ENCODE peak calls at places on chromosomes 4 and X, in seven cellular contexts. G is thoracic aorta; S is cardiac muscle cell; D is A549; E is CD8-positive, alpha-beta T cell; R is DND-41; O is kidney epithelial cell. Y is an unnamed sample.

GRCh38 chr4:82648356-82648755 is 86.6 kb upstream of the TMEM150C start:
- DNase-seq in E (no peak), D (no peak), S (no peak), G (no peak), R (no peak), O (no peak), Y (no peak)

GRCh38 chr4:117796677-117797076 is 237.6 kb upstream of the NDST3 start:
- DNase-seq in E (no peak), G (no peak), O (no peak), R (no peak), S (no peak), D (no peak), Y (no peak)

GRCh38 chr4:48985976-48986653 is at the start of gene CWH43:
- DNase-seq in E (no peak), O (no peak), G (no peak), R (no peak), S (no peak), D (no peak), Y (no peak)

GRCh38 chr4:52010976-52011375 is 9.2 kb downstream of the LRRC66 start:
- DNase-seq in S (no peak), G (no peak), O (no peak), D (no peak), R (no peak), E (no peak), Y (no peak)

GRCh38 chr4:189773909-189774308 is 166.8 kb upstream of the FRG1 start:
- DNase-seq in D (no peak), O (no peak), S (peak; percentile 10), G (no peak), R (peak; percentile 21), E (no peak), Y (no peak)

GRCh38 chr4:173332963-173333657 is 1.0 kb downstream of the HMGB2 start:
- DNase-seq in O (no peak), R (no peak), E (no peak), D (no peak), S (no peak), G (no peak), Y (peak; percentile 20)

GRCh38 chr4:148017801-148018200 is 285.9 kb downstream of the ARHGAP10 start:
- DNase-seq in E (no peak), S (no peak), R (no peak), O (no peak), D (no peak), G (no peak), Y (no peak)

GRCh38 chr4:120801171-120801758 is 121.3 kb downstream of the PRDM5 start:
- DNase-seq in R (no peak), E (no peak), S (peak; percentile 76), D (no peak), O (no peak), G (peak; percentile 5), Y (no peak)

GRCh38 chr4:110196871-110197420 is 1.5 kb downstream of the ELOVL6 start:
- DNase-seq in R (peak; percentile 72), G (no peak), E (peak; percentile 75), S (peak; percentile 83), O (no peak), D (peak; percentile 31), Y (peak; percentile 79)

GRCh38 chrX:130746077-130746476 is 156.9 kb downstream of the ENOX2 start:
- DNase-seq in E (no peak), S (no peak), R (no peak), D (no peak), O (no peak), G (no peak), Y (no peak)

GRCh38 chr4:71189471-71189870 is 149.3 kb upstream of the SLC4A4 start:
- DNase-seq in G (no peak), O (no peak), D (no peak), R (no peak), E (no peak), S (no peak), Y (no peak)

GRCh38 chr4:80705311-80705710 is 325.2 kb upstream of the BMP3 start:
- DNase-seq in S (no peak), D (no peak), O (no peak), R (no peak), E (no peak), G (no peak), Y (no peak)

DNA sequence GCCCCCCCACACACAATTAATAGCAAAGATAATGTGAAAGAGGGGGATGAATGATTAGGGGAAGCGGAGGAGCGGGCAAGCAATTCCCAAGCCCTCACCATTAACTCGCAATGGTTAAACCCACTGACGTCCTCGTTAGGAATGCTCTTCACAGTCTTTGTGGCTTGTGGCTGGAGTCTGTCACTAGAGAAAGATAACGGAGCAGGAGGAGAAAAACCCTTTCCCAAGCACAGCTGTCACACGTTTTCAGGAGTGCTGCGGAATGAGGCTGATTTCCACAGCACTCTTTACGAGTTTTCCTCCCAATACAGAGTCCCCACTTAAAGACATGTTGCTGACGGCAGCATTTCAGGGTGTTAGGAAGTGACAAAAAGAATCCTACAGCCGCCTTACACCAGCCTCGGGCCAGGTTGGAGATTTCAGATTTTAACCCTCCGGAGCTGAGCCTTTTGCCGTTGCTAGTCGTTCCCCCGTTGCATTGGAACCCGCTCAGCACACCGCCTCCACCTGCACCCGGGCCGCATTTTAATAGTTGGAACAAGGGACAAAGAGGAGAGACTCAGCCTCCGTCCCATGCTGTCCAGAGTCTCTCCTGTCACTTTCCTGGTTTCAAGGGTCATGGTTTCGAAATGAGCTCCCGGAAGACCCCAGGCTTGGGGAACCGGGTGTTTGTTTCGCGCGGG is 92.2 kb downstream of the GEMIN8 start:
- DNase-seq in S (peak; percentile 69), D (no peak), R (no peak), G (no peak), E (no peak), O (peak; percentile 5), Y (no peak)
- H3K4me3 ChIP-seq in S (peak overlapping the region; percentile 77), D (peak overlapping the region; percentile 57), R (no peak overlapping the region), G (peak overlapping the region; percentile 73), E (no peak overlapping the region), O (peak overlapping the region; percentile 38), Y (no peak overlapping the region)

GRCh38 chrX:106955004-106955772 is 35.0 kb downstream of the CLDN2 start:
- DNase-seq in S (no peak), R (no peak), O (no peak), G (no peak), E (no peak), D (no peak), Y (no peak)

GRCh38 chrX:106957856-106958255 is 37.7 kb downstream of the CLDN2 start:
- DNase-seq in R (no peak), O (no peak), S (no peak), D (no peak), G (no peak), E (no peak), Y (no peak)

GRCh38 chrX:106964290-106964689 is 35.7 kb downstream of the MORC4 start:
- DNase-seq in D (no peak), E (no peak), S (no peak), O (no peak), R (no peak), G (no peak), Y (no peak)

GRCh38 chrX:106963111-106963510 is 36.9 kb downstream of the MORC4 start:
- DNase-seq in G (no peak), E (no peak), D (no peak), O (no peak), R (no peak), S (no peak), Y (no peak)

DNA sequence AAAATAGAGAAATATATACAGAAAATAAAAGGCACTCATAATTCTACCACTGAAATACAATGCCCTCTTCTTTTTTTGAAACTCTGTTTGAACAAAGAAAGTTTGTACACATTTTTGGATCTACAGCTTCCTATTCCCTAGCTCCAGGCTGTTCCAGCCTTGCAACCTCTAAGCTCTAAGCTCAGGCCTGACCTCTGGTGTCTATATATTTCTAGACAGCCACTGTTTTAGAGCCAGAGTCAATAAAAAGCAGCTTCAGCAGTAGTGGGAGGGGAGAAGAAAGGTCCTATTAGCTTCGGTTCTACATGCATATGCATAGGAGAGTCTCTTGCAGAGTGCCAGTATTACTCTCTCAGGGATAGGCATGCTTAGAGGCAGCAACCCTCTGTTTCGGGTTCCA is 39.7 kb downstream of the CLDN2 start:
- DNase-seq in G (no peak), R (no peak), O (no peak), S (peak; percentile 66), D (peak; percentile 39), E (no peak), Y (no peak)
- TF ChIP-seq CTCF in G (no peak), R (no peak), O (no peak), S (peak; percentile 39), D (peak; percentile 57), E (no peak), Y (no peak)

GRCh38 chr4:98928131-98928504 is 815 bp downstream of the EIF4E start:
- DNase-seq in O (peak; percentile 56), R (peak; percentile 85), D (peak; percentile 67), G (peak; percentile 48), E (peak; percentile 67), S (peak; percentile 84), Y (peak; percentile 83)

GRCh38 chr4:98932539-98932938 is 3.6 kb upstream of the EIF4E start:
- DNase-seq in R (no peak), S (no peak), D (no peak), E (no peak), G (no peak), O (no peak), Y (peak; percentile 28)

GRCh38 chr4:98929341-98930267 is 671 bp upstream of the EIF4E start:
- DNase-seq in G (peak; percentile 70), E (peak; percentile 59), O (peak; percentile 94), R (no peak), S (no peak), D (peak; percentile 62), Y (peak; percentile 67)

GRCh38 chr4:98928505-98929340 is at the start of gene EIF4E:
- DNase-seq in E (peak; percentile 94), S (peak; percentile 97), G (peak; percentile 87), D (peak; percentile 83), O (peak; percentile 98), R (peak; percentile 98), Y (peak; percentile 93)

DNA sequence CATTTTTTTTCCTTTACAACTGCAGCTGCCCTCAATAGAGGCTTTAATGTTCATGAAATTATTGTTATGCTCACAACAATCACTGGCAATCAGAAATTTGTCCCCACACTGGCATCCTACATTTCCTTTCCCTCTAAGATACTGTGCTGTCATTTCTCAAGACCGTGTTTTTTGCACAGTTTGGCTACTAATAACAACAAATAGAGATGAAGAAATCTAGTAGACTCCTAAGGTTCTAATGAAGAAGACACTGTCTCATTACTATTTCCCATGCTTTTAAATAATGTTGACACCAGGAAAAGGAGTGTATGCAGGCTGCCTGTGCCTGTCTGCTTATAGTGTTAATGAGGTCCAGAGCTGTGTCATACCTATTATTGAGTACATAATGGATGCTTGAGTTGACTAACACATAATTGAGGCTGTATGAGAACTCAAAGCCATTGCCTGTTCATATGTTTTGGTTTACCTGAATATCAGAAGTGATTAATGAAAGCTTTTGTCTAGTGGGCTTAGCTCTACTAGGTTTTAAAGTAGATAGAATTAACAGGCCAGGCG is 1.5 kb upstream of the EIF4E start:
- DNase-seq in S (no peak), R (no peak), E (no peak), G (no peak), O (no peak), D (no peak), Y (no peak)
- H3K4me3 ChIP-seq in S (no peak overlapping the region), R (no peak overlapping the region), E (peak overlapping the region; percentile 100), G (peak overlapping the region; percentile 100), O (peak overlapping the region; percentile 2), D (peak overlapping the region; percentile 75), Y (peak overlapping the region; percentile 83)

DNA sequence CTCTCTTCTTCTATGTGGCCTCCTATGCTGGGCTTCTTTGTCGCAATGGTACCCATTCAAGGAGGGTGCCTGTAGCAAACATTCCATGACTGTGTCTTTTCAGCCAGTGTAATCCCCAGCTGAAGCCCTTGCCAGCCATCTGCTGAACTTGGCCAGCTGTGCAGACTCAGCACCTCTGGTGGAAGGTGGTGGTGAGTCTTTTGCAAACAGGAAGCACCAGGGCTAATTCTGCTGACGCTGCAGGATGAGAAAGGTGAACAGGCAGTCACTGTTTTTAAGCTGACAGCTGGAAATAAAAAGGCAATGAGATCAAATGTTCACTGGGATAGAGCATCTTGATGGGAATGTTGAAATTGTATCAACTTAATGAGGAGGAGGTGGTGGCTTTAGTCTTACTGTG is 298.7 kb upstream of the CLNK start:
- DNase-seq in G (no peak), R (peak; percentile 6), E (no peak), D (no peak), O (no peak), S (no peak), Y (no peak)
- TF ChIP-seq CTCF in G (no peak), R (no peak), E (no peak), D (no peak), O (no peak), S (no peak), Y (no peak)

Y was measured in GM06990.